ENCODE peak calls at places on chromosome 4, in seven cellular contexts. One of them, this sample, is unnamed.

GRCh38 chr4:165355900-165356300 is 22.9 kb upstream of the CPE start:
- DNase-seq in HCT116: peak; percentile 59
- DNase-seq in K562: no peak
- DNase-seq in Panc1: no peak
- DNase-seq in HepG2: peak; percentile 72
- DNase-seq in GM12878: no peak
- DNase-seq in SK-N-SH: peak; percentile 47
- DNase-seq in this sample: peak; percentile 82

GRCh38 chr4:120749445-120750151 is 172.9 kb downstream of the PRDM5 start:
- DNase-seq in HepG2: no peak
- DNase-seq in GM12878: peak; percentile 83
- DNase-seq in HCT116: no peak
- DNase-seq in Panc1: no peak
- DNase-seq in SK-N-SH: no peak
- DNase-seq in K562: no peak
- DNase-seq in this sample: no peak

GRCh38 chr4:121227254-121227867 is 63.2 kb upstream of the TNIP3 start:
- DNase-seq in HepG2: no peak
- DNase-seq in Panc1: no peak
- DNase-seq in SK-N-SH: no peak
- DNase-seq in K562: no peak
- DNase-seq in GM12878: peak; percentile 24
- DNase-seq in HCT116: peak; percentile 3
- DNase-seq in this sample: peak; percentile 36

GRCh38 chr4:23324291-23324690 is 565.6 kb downstream of the PPARGC1A start:
- DNase-seq in HepG2: no peak
- DNase-seq in SK-N-SH: no peak
- DNase-seq in K562: no peak
- DNase-seq in Panc1: no peak
- DNase-seq in GM12878: no peak
- DNase-seq in HCT116: no peak
- DNase-seq in this sample: no peak

GRCh38 chr4:26780524-26780923 is 80.1 kb upstream of the STIM2 start:
- DNase-seq in Panc1: no peak
- DNase-seq in HCT116: no peak
- DNase-seq in K562: no peak
- DNase-seq in GM12878: no peak
- DNase-seq in SK-N-SH: no peak
- DNase-seq in HepG2: no peak
- DNase-seq in this sample: no peak

GRCh38 chr4:124940387-124940786 is 227.9 kb upstream of the ANKRD50 start:
- DNase-seq in SK-N-SH: no peak
- DNase-seq in HCT116: peak; percentile 62
- DNase-seq in GM12878: no peak
- DNase-seq in HepG2: no peak
- DNase-seq in K562: no peak
- DNase-seq in Panc1: peak; percentile 86
- DNase-seq in this sample: no peak

GRCh38 chr4:183337349-183337748 is 15.1 kb upstream of the CLDN24 start:
- DNase-seq in HCT116: no peak
- DNase-seq in Panc1: no peak
- DNase-seq in GM12878: no peak
- DNase-seq in HepG2: no peak
- DNase-seq in K562: no peak
- DNase-seq in SK-N-SH: no peak
- DNase-seq in this sample: no peak

GRCh38 chr4:165394275-165394674 is 15.5 kb downstream of the CPE start:
- DNase-seq in HCT116: no peak
- DNase-seq in GM12878: no peak
- DNase-seq in K562: no peak
- DNase-seq in SK-N-SH: no peak
- DNase-seq in Panc1: no peak
- DNase-seq in HepG2: no peak
- DNase-seq in this sample: no peak

GRCh38 chr4:116070283-116070682 is 956.9 kb upstream of the NDST4 start:
- DNase-seq in HepG2: no peak
- DNase-seq in Panc1: no peak
- DNase-seq in GM12878: no peak
- DNase-seq in SK-N-SH: no peak
- DNase-seq in HCT116: no peak
- DNase-seq in K562: no peak
- DNase-seq in this sample: no peak

GRCh38 chr4:67539830-67540229 is 5.5 kb downstream of the CENPC start:
- DNase-seq in HepG2: no peak
- DNase-seq in HCT116: no peak
- DNase-seq in Panc1: no peak
- DNase-seq in GM12878: no peak
- DNase-seq in SK-N-SH: no peak
- DNase-seq in K562: no peak
- DNase-seq in this sample: no peak

GRCh38 chr4:13626492-13627184 is 887 bp downstream of the BOD1L1 start:
- DNase-seq in Panc1: no peak
- DNase-seq in GM12878: no peak
- DNase-seq in HCT116: no peak
- DNase-seq in HepG2: no peak
- DNase-seq in SK-N-SH: no peak
- DNase-seq in K562: peak; percentile 8
- DNase-seq in this sample: no peak

GRCh38 chr4:53061467-53061866 is 199.3 kb downstream of the RASL11B start:
- DNase-seq in K562: no peak
- DNase-seq in Panc1: no peak
- DNase-seq in SK-N-SH: no peak
- DNase-seq in GM12878: no peak
- DNase-seq in HCT116: no peak
- DNase-seq in HepG2: no peak
- DNase-seq in this sample: no peak

GRCh38 chr4:138910201-138910913 is 105.2 kb upstream of the NOCT start:
- DNase-seq in SK-N-SH: peak; percentile 52
- DNase-seq in HCT116: no peak
- DNase-seq in HepG2: no peak
- DNase-seq in Panc1: no peak
- DNase-seq in K562: no peak
- DNase-seq in GM12878: no peak
- DNase-seq in this sample: no peak

GRCh38 chr4:161256716-161257115 is 907.1 kb downstream of the FSTL5 start:
- DNase-seq in HepG2: peak; percentile 22
- DNase-seq in GM12878: no peak
- DNase-seq in K562: no peak
- DNase-seq in SK-N-SH: no peak
- DNase-seq in HCT116: peak; percentile 7
- DNase-seq in Panc1: no peak
- DNase-seq in this sample: peak; percentile 54

GRCh38 chr4:70902577-70903281 is 560 bp downstream of the MOB1B start:
- DNase-seq in SK-N-SH: no peak
- DNase-seq in HCT116: no peak
- DNase-seq in GM12878: no peak
- DNase-seq in HepG2: no peak
- DNase-seq in K562: peak; percentile 50
- DNase-seq in Panc1: no peak
- DNase-seq in this sample: peak; percentile 57

GRCh38 chr4:7124643-7125442 is 57.0 kb upstream of the GRPEL1 start:
- DNase-seq in HCT116: no peak
- DNase-seq in HepG2: peak; percentile 8
- DNase-seq in SK-N-SH: no peak
- DNase-seq in Panc1: no peak
- DNase-seq in K562: no peak
- DNase-seq in GM12878: no peak
- DNase-seq in this sample: peak; percentile 33

GRCh38 chr4:184854673-184855072 is 28.9 kb upstream of the ACSL1 start:
- DNase-seq in HCT116: no peak
- DNase-seq in Panc1: no peak
- DNase-seq in SK-N-SH: peak; percentile 30
- DNase-seq in K562: peak; percentile 37
- DNase-seq in HepG2: no peak
- DNase-seq in GM12878: no peak
- DNase-seq in this sample: no peak

GRCh38 chr4:113869743-113870375 is 108.3 kb upstream of the CAMK2D start:
- DNase-seq in HCT116: peak; percentile 1
- DNase-seq in SK-N-SH: no peak
- DNase-seq in HepG2: no peak
- DNase-seq in Panc1: no peak
- DNase-seq in GM12878: peak; percentile 54
- DNase-seq in K562: no peak
- DNase-seq in this sample: no peak

GRCh38 chr4:1247811-1248261 is 1.1 kb downstream of the CTBP1 start:
- DNase-seq in HCT116: no peak
- DNase-seq in SK-N-SH: no peak
- DNase-seq in HepG2: no peak
- DNase-seq in GM12878: no peak
- DNase-seq in K562: no peak
- DNase-seq in Panc1: no peak
- DNase-seq in this sample: no peak
- H3K36me3 ChIP-seq in HCT116: peaks cover 5% of the 10 kb centered on the region
- H3K36me3 ChIP-seq in SK-N-SH: peaks cover 8% of the 10 kb centered on the region
- H3K36me3 ChIP-seq in HepG2: peaks cover 5% of the 10 kb centered on the region
- H3K36me3 ChIP-seq in GM12878: peaks cover 8% of the 10 kb centered on the region
- H3K36me3 ChIP-seq in K562: peaks cover 24% of the 10 kb centered on the region
- H3K36me3 ChIP-seq in Panc1: peaks cover 2% of the 10 kb centered on the region
- H3K36me3 ChIP-seq in this sample: no peaks in the 10 kb centered on the region

DNA sequence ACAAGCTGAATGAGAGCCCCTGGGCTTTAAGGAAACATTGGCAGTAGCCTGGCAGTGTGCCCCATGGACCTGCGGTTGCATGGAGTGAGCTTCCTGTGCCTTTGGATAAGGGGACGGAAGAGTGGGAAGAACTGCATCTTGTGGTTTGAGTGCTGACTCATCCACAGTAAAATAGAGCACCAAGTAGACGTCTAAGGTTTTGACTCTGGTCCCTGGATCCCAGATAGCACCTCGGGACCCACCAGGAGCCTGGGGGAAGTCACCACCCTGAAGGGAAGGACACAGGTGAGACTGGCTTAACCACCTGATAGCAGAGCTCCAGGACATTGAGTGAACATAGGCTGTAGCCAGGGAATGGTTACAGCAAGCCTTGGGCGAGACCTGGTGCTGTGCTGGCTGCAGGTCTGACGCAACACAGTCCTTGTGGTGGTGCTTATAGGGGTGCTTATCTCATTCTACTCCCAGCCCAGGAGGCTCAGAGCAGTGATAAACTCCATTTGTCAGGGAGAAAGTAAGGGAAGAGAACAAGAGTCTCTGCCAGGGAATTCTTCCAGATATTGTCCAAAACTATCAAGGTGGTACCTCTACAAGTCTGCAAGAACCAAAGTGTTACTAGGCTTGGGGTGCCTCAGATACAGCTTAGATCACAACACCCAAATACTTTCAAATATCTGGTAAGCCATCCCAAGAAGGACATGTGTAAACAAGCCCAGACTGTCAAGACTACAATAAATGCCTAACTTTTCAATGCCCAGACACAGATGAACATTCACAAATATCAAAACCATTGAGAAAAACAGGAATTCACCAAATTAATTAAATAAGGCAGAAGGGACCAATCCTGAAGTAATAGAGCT is 123.6 kb upstream of the TET2 start:
- DNase-seq in HCT116: peak; percentile 4
- DNase-seq in K562: no peak
- DNase-seq in GM12878: no peak
- DNase-seq in SK-N-SH: no peak
- DNase-seq in Panc1: no peak
- DNase-seq in HepG2: no peak
- DNase-seq in this sample: no peak
- TF ChIP-seq REST in HCT116: no peak
- TF ChIP-seq REST in K562: no peak
- TF ChIP-seq REST in GM12878: no peak
- TF ChIP-seq REST in SK-N-SH: no peak
- TF ChIP-seq REST in Panc1: no peak
- TF ChIP-seq REST in HepG2: no peak
- TF ChIP-seq REST in this sample: no peak

GRCh38 chr4:2734618-2735017 is 21.5 kb downstream of the TNIP2 start:
- DNase-seq in GM12878: no peak
- DNase-seq in HepG2: no peak
- DNase-seq in Panc1: no peak
- DNase-seq in SK-N-SH: no peak
- DNase-seq in HCT116: no peak
- DNase-seq in K562: no peak
- DNase-seq in this sample: no peak

GRCh38 chr4:2733001-2733843 is 22.9 kb downstream of the TNIP2 start:
- DNase-seq in SK-N-SH: no peak
- DNase-seq in HepG2: peak; percentile 70
- DNase-seq in GM12878: no peak
- DNase-seq in HCT116: no peak
- DNase-seq in K562: no peak
- DNase-seq in Panc1: no peak
- DNase-seq in this sample: no peak

GRCh38 chr4:2733844-2734574 is 22.1 kb downstream of the TNIP2 start:
- DNase-seq in K562: no peak
- DNase-seq in GM12878: no peak
- DNase-seq in Panc1: no peak
- DNase-seq in HCT116: no peak
- DNase-seq in SK-N-SH: no peak
- DNase-seq in HepG2: no peak
- DNase-seq in this sample: no peak

GRCh38 chr4:2731907-2732314 is 24.2 kb downstream of the TNIP2 start:
- DNase-seq in Panc1: no peak
- DNase-seq in HCT116: no peak
- DNase-seq in GM12878: no peak
- DNase-seq in HepG2: no peak
- DNase-seq in K562: no peak
- DNase-seq in SK-N-SH: no peak
- DNase-seq in this sample: no peak

DNA sequence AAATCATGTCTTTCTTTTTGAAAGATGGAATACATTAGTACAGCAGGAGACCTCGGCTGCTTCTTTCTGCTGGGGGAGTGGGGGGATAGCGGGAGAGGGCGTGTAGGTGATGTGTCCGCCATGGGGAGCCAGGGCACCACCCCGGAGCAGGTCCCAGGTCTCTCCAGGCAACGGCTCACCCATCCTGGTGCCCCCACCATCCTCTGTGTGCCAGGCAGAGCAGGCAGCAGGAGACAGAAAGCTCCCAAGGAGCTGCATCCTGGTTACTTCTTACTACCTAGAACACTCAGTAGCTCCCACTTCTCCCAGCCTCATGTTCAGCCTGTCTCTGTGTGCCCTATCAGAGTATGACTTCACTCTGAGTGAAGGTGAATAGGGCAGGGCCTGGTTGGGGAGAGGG is 23.6 kb downstream of the TNIP2 start:
- DNase-seq in HCT116: no peak
- DNase-seq in SK-N-SH: no peak
- DNase-seq in HepG2: no peak
- DNase-seq in GM12878: no peak
- DNase-seq in Panc1: no peak
- DNase-seq in K562: no peak
- DNase-seq in this sample: no peak
- H3K36me3 ChIP-seq in HCT116: peaks cover 9% of the 10 kb centered on the region
- H3K36me3 ChIP-seq in SK-N-SH: peaks cover 18% of the 10 kb centered on the region
- H3K36me3 ChIP-seq in HepG2: peaks cover 20% of the 10 kb centered on the region
- H3K36me3 ChIP-seq in GM12878: peaks cover 9% of the 10 kb centered on the region
- H3K36me3 ChIP-seq in Panc1: no peaks in the 10 kb centered on the region
- H3K36me3 ChIP-seq in K562: peaks cover 32% of the 10 kb centered on the region
- H3K36me3 ChIP-seq in this sample: no peaks in the 10 kb centered on the region

GRCh38 chr4:77158487-77158861 is 1.5 kb downstream of the CCNG2 start:
- DNase-seq in HepG2: no peak
- DNase-seq in SK-N-SH: no peak
- DNase-seq in Panc1: no peak
- DNase-seq in K562: no peak
- DNase-seq in HCT116: no peak
- DNase-seq in GM12878: no peak
- DNase-seq in this sample: no peak
- TF ChIP-seq REST in HepG2: no peak
- TF ChIP-seq REST in SK-N-SH: no peak
- TF ChIP-seq REST in Panc1: no peak
- TF ChIP-seq REST in K562: no peak
- TF ChIP-seq REST in HCT116: no peak
- TF ChIP-seq REST in GM12878: no peak
- TF ChIP-seq REST in this sample: no peak

GRCh38 chr4:73607375-73608026 is 12.7 kb downstream of the RASSF6 start:
- DNase-seq in HepG2: no peak
- DNase-seq in Panc1: no peak
- DNase-seq in GM12878: no peak
- DNase-seq in K562: no peak
- DNase-seq in SK-N-SH: no peak
- DNase-seq in HCT116: no peak
- DNase-seq in this sample: no peak
- H3K36me3 ChIP-seq in HepG2: no peaks in the 10 kb centered on the region
- H3K36me3 ChIP-seq in Panc1: no peaks in the 10 kb centered on the region
- H3K36me3 ChIP-seq in GM12878: no peaks in the 10 kb centered on the region
- H3K36me3 ChIP-seq in K562: no peaks in the 10 kb centered on the region
- H3K36me3 ChIP-seq in SK-N-SH: no peaks in the 10 kb centered on the region
- H3K36me3 ChIP-seq in HCT116: no peaks in the 10 kb centered on the region
- H3K36me3 ChIP-seq in this sample: no peaks in the 10 kb centered on the region

This sample was measured in GM23338.